ENCODE peak calls at places on chromosomes 6 and 20, in four cellular contexts. R is IMR-90, Z is K562, M is GM12878. P is an unnamed sample.

GRCh38 chr6:107704377-107705013 is 119.6 kb downstream of the SCML4 start:
- DNase-seq in R (peak; percentile 68), M (no peak), Z (peak; percentile 51), P (peak; percentile 14)

GRCh38 chr6:147063469-147064031 is 140.7 kb upstream of the STXBP5 start:
- DNase-seq in R (peak; percentile 89), Z (no peak), M (no peak), P (no peak)

GRCh38 chr6:24193364-24193763 is 67.3 kb downstream of the NRSN1 start:
- DNase-seq in Z (no peak), M (no peak), R (no peak), P (no peak)

GRCh38 chr20:5652626-5653573 is 97.3 kb upstream of the SHLD1 start:
- DNase-seq in R (peak; percentile 98), M (no peak), Z (no peak), P (peak; percentile 69)

GRCh38 chr6:43823879-43824740 is 54.1 kb downstream of the VEGFA start:
- DNase-seq in R (no peak), Z (peak; percentile 43), M (no peak), P (no peak)

GRCh38 chr20:22524393-22525015 is 59.9 kb downstream of the FOXA2 start:
- DNase-seq in R (no peak), M (no peak), Z (no peak), P (no peak)

GRCh38 chr20:5845686-5846651 is 95.8 kb downstream of the SHLD1 start:
- DNase-seq in R (peak; percentile 45), M (peak; percentile 12), Z (no peak), P (peak; percentile 39)

GRCh38 chr6:15504581-15505350 is 158.1 kb downstream of the DTNBP1 start:
- DNase-seq in Z (no peak), M (no peak), R (peak; percentile 98), P (no peak)

GRCh38 chr20:25237610-25238318 is 10.1 kb upstream of the PYGB start:
- DNase-seq in M (no peak), R (peak; percentile 100), Z (peak; percentile 81), P (peak; percentile 100)
- TF ChIP-seq POLR2A in M (no peak), R (peak; percentile 75), Z (no peak), P (no peak)

GRCh38 chr20:43433250-43433854 is 24.3 kb upstream of the SRSF6 start:
- DNase-seq in R (no peak), M (no peak), Z (no peak), P (no peak)
- TF ChIP-seq RCOR1 in R (no peak), M (no peak), Z (no peak), P (no peak)

DNA sequence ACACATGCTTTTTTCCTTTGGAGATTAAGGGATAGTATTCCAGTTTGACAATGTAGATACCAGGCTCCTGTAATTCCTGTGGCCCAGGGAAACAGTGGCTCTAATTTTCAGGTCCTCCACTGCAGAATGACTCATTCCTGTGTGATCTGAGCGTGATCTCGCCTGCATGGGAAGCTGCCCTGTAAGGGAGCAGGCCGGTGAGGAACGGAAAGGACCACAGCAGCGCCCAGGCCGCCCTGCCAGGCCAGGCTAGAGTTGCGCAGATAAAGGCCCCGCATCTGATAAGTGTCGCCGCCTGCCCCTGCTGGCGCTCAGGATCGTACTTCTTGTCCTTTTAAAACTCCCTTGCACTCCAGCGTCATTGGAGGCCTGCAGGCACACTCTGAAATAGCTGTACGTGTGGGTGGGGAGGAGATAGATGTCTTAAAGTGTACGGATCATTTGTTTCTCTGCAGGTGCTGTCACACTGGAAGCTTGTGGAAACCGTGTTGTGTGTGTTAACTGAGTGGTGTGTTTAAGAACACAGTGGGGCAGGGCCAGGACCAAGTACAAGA is 60.7 kb downstream of the SYNJ2 start:
- DNase-seq in Z (peak; percentile 83), M (no peak), R (peak; percentile 93), P (no peak)
- TF ChIP-seq POLR2A in Z (no peak), M (no peak), R (no peak), P (no peak)

GRCh38 chr20:43189614-43190331 is at the start of gene PTPRT:
- DNase-seq in M (no peak), R (no peak), Z (no peak), P (no peak)
- TF ChIP-seq RCOR1 in M (no peak), R (no peak), Z (no peak), P (no peak)

GRCh38 chr20:17569616-17570346 is at the start of gene DSTN:
- DNase-seq in Z (peak; percentile 89), R (peak; percentile 95), M (peak; percentile 38), P (peak; percentile 99)

GRCh38 chr20:17571967-17572638 is 2.2 kb downstream of the DSTN start:
- DNase-seq in R (no peak), M (no peak), Z (no peak), P (no peak)

GRCh38 chr20:17570347-17571152 is 675 bp downstream of the DSTN start:
- DNase-seq in R (peak; percentile 33), Z (peak; percentile 58), M (no peak), P (peak; percentile 77)

GRCh38 chr20:17568972-17569471 is 853 bp upstream of the DSTN start:
- DNase-seq in M (no peak), Z (peak; percentile 56), R (peak; percentile 99), P (peak; percentile 95)

GRCh38 chr20:17571153-17571527 is 1.3 kb downstream of the DSTN start:
- DNase-seq in Z (no peak), M (no peak), R (no peak), P (no peak)
- TF ChIP-seq POLR2A in Z (no peak), M (no peak), R (no peak), P (no peak)